ENCODE peak calls at places on chromosome 18, in four cellular contexts. Q is K562, V is HepG2, X is WTC11. E is an unnamed sample.

GRCh38 chr18:59783138-59783537 is 85.9 kb upstream of the CCBE1 start:
- DNase-seq in Q (peak), V (peak), X (peak), E (peak)

GRCh38 chr18:47265197-47265596 is 13.7 kb upstream of the SKOR2 start:
- DNase-seq in V (no peak), X (no peak), Q (no peak), E (no peak)

GRCh38 chr18:71047882-71048281 is 759.0 kb downstream of the SOCS6 start:
- DNase-seq in Q (no peak), V (no peak), X (no peak), E (no peak)

GRCh38 chr18:48222118-48222517 is 187.1 kb downstream of the ZBTB7C start:
- DNase-seq in X (no peak), V (peak), Q (peak), E (peak)

GRCh38 chr18:59719533-59720325 is 22.5 kb upstream of the CCBE1 start:
- DNase-seq in Q (no peak), X (no peak), V (no peak), E (no peak)

GRCh38 chr18:6781846-6782245 is 52.3 kb downstream of the ARHGAP28 start:
- DNase-seq in V (no peak), Q (no peak), X (no peak), E (no peak)

GRCh38 chr18:45324489-45325111 is 290.7 kb upstream of the SLC14A2 start:
- DNase-seq in Q (no peak), X (peak), V (no peak), E (no peak)

GRCh38 chr18:59455728-59456276 is 96.7 kb upstream of the LMAN1 start:
- DNase-seq in V (no peak), Q (peak), X (no peak), E (peak)

GRCh38 chr18:45876131-45876530 is 50.7 kb downstream of the SIGLEC15 start:
- DNase-seq in Q (no peak), X (no peak), V (no peak), E (no peak)

GRCh38 chr18:35880788-35881455 is 91.6 kb upstream of the RMP24 start:
- DNase-seq in V (no peak), Q (peak), X (no peak), E (no peak)

GRCh38 chr18:69956655-69957054 is 9.0 kb upstream of the CD226 start:
- DNase-seq in V (no peak), X (no peak), Q (peak), E (peak)

GRCh38 chr18:48781041-48781989 is 169.4 kb downstream of the SMAD7 start:
- DNase-seq in V (peak), X (peak), Q (peak), E (peak)

GRCh38 chr18:22346968-22347611 is 70.6 kb downstream of the CTAGE1 start:
- DNase-seq in Q (peak), X (peak), V (peak), E (peak)

GRCh38 chr18:78402440-78402839 is 577.2 kb upstream of the SALL3 start:
- DNase-seq in V (no peak), Q (no peak), X (no peak), E (no peak)

GRCh38 chr18:9722691-9723090 is 14.6 kb downstream of the RAB31 start:
- DNase-seq in Q (no peak), V (peak), X (peak), E (no peak)

GRCh38 chr18:62852851-62853250 is 137.5 kb downstream of the PHLPP1 start:
- DNase-seq in V (no peak), Q (no peak), X (no peak), E (no peak)

GRCh38 chr18:10313016-10313342 is 141.5 kb upstream of the APCDD1 start:
- DNase-seq in V (no peak), Q (no peak), X (no peak), E (no peak)

GRCh38 chr18:48529796-48530195 is 9.0 kb upstream of the CTIF start:
- DNase-seq in X (no peak), Q (no peak), V (no peak), E (no peak)

GRCh38 chr18:30465131-30465530 is 577.4 kb downstream of the DSC3 start:
- DNase-seq in Q (no peak), X (no peak), V (no peak), E (no peak)

GRCh38 chr18:46053368-46054095 is 18.5 kb downstream of the PSTPIP2 start:
- DNase-seq in V (no peak), X (no peak), Q (no peak), E (no peak)

GRCh38 chr18:23237524-23238151 is 102.4 kb downstream of the CABLES1 start:
- DNase-seq in V (no peak), X (peak), Q (no peak), E (no peak)

GRCh38 chr18:74451148-74451547 is 6.0 kb downstream of the DIPK1C start:
- DNase-seq in V (no peak), Q (no peak), X (no peak), E (no peak)

GRCh38 chr18:10245517-10246175 is 208.8 kb upstream of the APCDD1 start:
- DNase-seq in Q (no peak), X (no peak), V (no peak), E (no peak)

GRCh38 chr18:55272510-55273243 is 313.4 kb upstream of the CCDC68 start:
- DNase-seq in Q (no peak), V (no peak), X (no peak), E (no peak)

GRCh38 chr18:79685281-79685680 is 5.7 kb downstream of the CTDP1 start:
- DNase-seq in V (no peak), X (no peak), Q (no peak), E (no peak)

GRCh38 chr18:8661754-8662573 is 43.4 kb upstream of the MTCL1 start:
- DNase-seq in X (peak), Q (peak), V (no peak), E (peak)

GRCh38 chr18:75350440-75350839 is 77.1 kb downstream of the SMIM21 start:
- DNase-seq in Q (no peak), X (no peak), V (no peak), E (no peak)

GRCh38 chr18:72376256-72376655 is 167.9 kb downstream of the CBLN2 start:
- DNase-seq in V (no peak), X (no peak), Q (no peak), E (no peak)

GRCh38 chr18:25310045-25310444 is 41.9 kb downstream of the ZNF521 start:
- DNase-seq in V (no peak), X (no peak), Q (peak), E (no peak)

GRCh38 chr18:37270046-37270665 is 295.4 kb downstream of the CELF4 start:
- DNase-seq in Q (peak), X (peak), V (peak), E (peak)

GRCh38 chr18:991441-991840 is 86.8 kb downstream of the ADCYAP1 start:
- DNase-seq in Q (no peak), V (no peak), X (no peak), E (no peak)

GRCh38 chr18:76544511-76545350 is 49.7 kb upstream of the ZNF516 start:
- DNase-seq in V (no peak), X (no peak), Q (no peak), E (no peak)

GRCh38 chr18:65725421-65726050 is 25.3 kb upstream of the CDH7 start:
- DNase-seq in X (peak), Q (peak), V (peak), E (peak)

GRCh38 chr18:55405655-55406373 is 182.2 kb downstream of the TCF4 start:
- DNase-seq in V (no peak), X (no peak), Q (peak), E (peak)

GRCh38 chr18:28637897-28638296 is 461.0 kb upstream of the CDH2 start:
- DNase-seq in X (no peak), V (no peak), Q (no peak), E (no peak)

GRCh38 chr18:23888880-23889279 is 125.7 kb upstream of the TTC39C start:
- DNase-seq in Q (no peak), V (no peak), X (no peak), E (no peak)

GRCh38 chr18:12882416-12882815 is 1.6 kb downstream of the PTPN2 start:
- DNase-seq in V (no peak), Q (no peak), X (no peak), E (no peak)
- TF ChIP-seq ELF4 in V (no peak), Q (no peak), X (no peak), E (no peak)

GRCh38 chr18:4207383-4207782 is 247.7 kb downstream of the DLGAP1 start:
- DNase-seq in X (peak), V (no peak), Q (no peak), E (no peak)
- TF ChIP-seq ELF4 in X (no peak), V (no peak), Q (no peak), E (no peak)

GRCh38 chr18:58338961-58339722 is 289.7 kb downstream of the ALPK2 start:
- DNase-seq in V (no peak), X (peak), Q (no peak), E (peak)
- TF ChIP-seq ELF4 in V (no peak), X (no peak), Q (no peak), E (no peak)

DNA sequence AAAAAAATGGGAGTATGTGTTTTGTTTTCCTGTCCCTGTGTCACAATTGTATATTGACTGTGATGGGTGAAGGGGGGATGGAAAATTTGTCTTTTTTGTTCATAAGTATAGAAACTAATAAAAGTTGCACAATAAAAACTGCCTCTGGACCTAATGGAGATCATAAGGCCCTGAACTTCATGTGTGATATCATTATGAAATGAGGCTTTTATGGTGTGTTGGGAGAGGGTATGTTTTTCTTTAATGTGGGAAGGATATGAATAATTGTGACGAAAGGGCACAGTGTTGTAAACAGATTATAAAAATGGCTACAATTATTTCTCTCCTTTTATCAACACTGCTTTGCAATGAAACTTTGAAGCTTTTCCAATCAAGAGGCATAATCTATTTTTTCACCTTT is 1889.3 kb upstream of the CELF4 start:
- DNase-seq in X (no peak), Q (no peak), V (no peak), E (no peak)
- TF ChIP-seq ELF4 in X (no peak), Q (no peak), V (no peak), E (no peak)

E was measured in HEK293T.